ENCODE peak calls at places on chromosome 11, in nine cellular contexts. One of them, this sample, is unnamed. For H3K36me3, the result is how much of the 10 kb centered on the place peaks cover.

GRCh38 chr11:22392561-22392960 is 54.4 kb downstream of the SLC17A6 start:
- DNase-seq in aorta: no peak
- DNase-seq in lower lobe of right lung: no peak
- DNase-seq in prostate gland: no peak
- DNase-seq in heart left ventricle: no peak
- DNase-seq in left ventricle myocardium inferior: no peak
- DNase-seq in neuronal stem cell: no peak
- DNase-seq in HepG2: no peak
- DNase-seq in body of pancreas: no peak
- DNase-seq in this sample: no peak

GRCh38 chr11:27904358-27905055 is 203.4 kb downstream of the KIF18A start:
- DNase-seq in aorta: no peak
- DNase-seq in lower lobe of right lung: no peak
- DNase-seq in prostate gland: no peak
- DNase-seq in heart left ventricle: no peak
- DNase-seq in left ventricle myocardium inferior: no peak
- DNase-seq in neuronal stem cell: no peak
- DNase-seq in HepG2: no peak
- DNase-seq in body of pancreas: no peak
- DNase-seq in this sample: no peak

GRCh38 chr11:17494019-17494418 is 17.4 kb upstream of the ABCC8 start:
- DNase-seq in aorta: peak
- DNase-seq in lower lobe of right lung: no peak
- DNase-seq in prostate gland: no peak
- DNase-seq in heart left ventricle: no peak
- DNase-seq in left ventricle myocardium inferior: no peak
- DNase-seq in neuronal stem cell: no peak
- DNase-seq in HepG2: no peak
- DNase-seq in body of pancreas: no peak
- DNase-seq in this sample: no peak

GRCh38 chr11:125299061-125299616 is 134.6 kb downstream of the PKNOX2 start:
- DNase-seq in aorta: no peak
- DNase-seq in lower lobe of right lung: no peak
- DNase-seq in prostate gland: no peak
- DNase-seq in heart left ventricle: no peak
- DNase-seq in left ventricle myocardium inferior: no peak
- DNase-seq in neuronal stem cell: no peak
- DNase-seq in HepG2: no peak
- DNase-seq in body of pancreas: no peak
- DNase-seq in this sample: no peak

GRCh38 chr11:17314232-17314547 is 37.4 kb upstream of the NCR3LG1 start:
- DNase-seq in aorta: no peak
- DNase-seq in lower lobe of right lung: no peak
- DNase-seq in prostate gland: no peak
- DNase-seq in heart left ventricle: no peak
- DNase-seq in left ventricle myocardium inferior: no peak
- DNase-seq in neuronal stem cell: no peak
- DNase-seq in HepG2: no peak
- DNase-seq in body of pancreas: no peak
- DNase-seq in this sample: no peak

GRCh38 chr11:10885703-10886363 is 28.0 kb upstream of the ZBED5 start:
- DNase-seq in aorta: no peak
- DNase-seq in lower lobe of right lung: no peak
- DNase-seq in prostate gland: no peak
- DNase-seq in heart left ventricle: peak
- DNase-seq in left ventricle myocardium inferior: no peak
- DNase-seq in neuronal stem cell: no peak
- DNase-seq in HepG2: no peak
- DNase-seq in body of pancreas: no peak
- DNase-seq in this sample: no peak

GRCh38 chr11:123473941-123474668 is 44.0 kb downstream of the GRAMD1B start:
- DNase-seq in aorta: no peak
- DNase-seq in lower lobe of right lung: no peak
- DNase-seq in prostate gland: no peak
- DNase-seq in heart left ventricle: no peak
- DNase-seq in left ventricle myocardium inferior: no peak
- DNase-seq in neuronal stem cell: no peak
- DNase-seq in HepG2: no peak
- DNase-seq in body of pancreas: no peak
- DNase-seq in this sample: no peak

GRCh38 chr11:931385-931784 is 5.7 kb downstream of the AP2A2 start:
- DNase-seq in aorta: no peak
- DNase-seq in lower lobe of right lung: no peak
- DNase-seq in prostate gland: no peak
- DNase-seq in heart left ventricle: no peak
- DNase-seq in left ventricle myocardium inferior: no peak
- DNase-seq in neuronal stem cell: no peak
- DNase-seq in HepG2: no peak
- DNase-seq in body of pancreas: no peak
- DNase-seq in this sample: no peak

GRCh38 chr11:116418388-116419041 is 354.3 kb downstream of the BUD13 start:
- DNase-seq in aorta: no peak
- DNase-seq in lower lobe of right lung: no peak
- DNase-seq in prostate gland: no peak
- DNase-seq in heart left ventricle: no peak
- DNase-seq in left ventricle myocardium inferior: no peak
- DNase-seq in neuronal stem cell: no peak
- DNase-seq in HepG2: no peak
- DNase-seq in body of pancreas: no peak
- DNase-seq in this sample: no peak

GRCh38 chr11:112374486-112375140 is 114.0 kb upstream of the PLET1 start:
- DNase-seq in aorta: no peak
- DNase-seq in lower lobe of right lung: no peak
- DNase-seq in prostate gland: no peak
- DNase-seq in heart left ventricle: no peak
- DNase-seq in left ventricle myocardium inferior: no peak
- DNase-seq in neuronal stem cell: no peak
- DNase-seq in HepG2: no peak
- DNase-seq in body of pancreas: no peak
- DNase-seq in this sample: no peak

GRCh38 chr11:93031386-93031785 is 61.9 kb downstream of the MTNR1B start:
- DNase-seq in aorta: no peak
- DNase-seq in lower lobe of right lung: no peak
- DNase-seq in prostate gland: no peak
- DNase-seq in heart left ventricle: no peak
- DNase-seq in left ventricle myocardium inferior: no peak
- DNase-seq in neuronal stem cell: no peak
- DNase-seq in HepG2: no peak
- DNase-seq in body of pancreas: no peak
- DNase-seq in this sample: no peak

GRCh38 chr11:111777094-111778046 is 11.2 kb upstream of the PPP2R1B start:
- DNase-seq in aorta: no peak
- DNase-seq in lower lobe of right lung: no peak
- DNase-seq in prostate gland: peak
- DNase-seq in heart left ventricle: peak
- DNase-seq in left ventricle myocardium inferior: no peak
- DNase-seq in neuronal stem cell: peak
- DNase-seq in HepG2: peak
- DNase-seq in body of pancreas: peak
- DNase-seq in this sample: no peak

GRCh38 chr11:126358763-126359160 is 3.3 kb downstream of the ST3GAL4 start:
- DNase-seq in aorta: peak
- DNase-seq in lower lobe of right lung: no peak
- DNase-seq in prostate gland: no peak
- DNase-seq in heart left ventricle: no peak
- DNase-seq in left ventricle myocardium inferior: peak
- DNase-seq in neuronal stem cell: no peak
- DNase-seq in HepG2: no peak
- DNase-seq in body of pancreas: no peak
- DNase-seq in this sample: peak

GRCh38 chr11:125675196-125675595 is 5.5 kb downstream of the ACRV1 start:
- DNase-seq in aorta: no peak
- DNase-seq in lower lobe of right lung: no peak
- DNase-seq in prostate gland: no peak
- DNase-seq in heart left ventricle: no peak
- DNase-seq in left ventricle myocardium inferior: no peak
- DNase-seq in neuronal stem cell: no peak
- DNase-seq in HepG2: no peak
- DNase-seq in body of pancreas: no peak
- DNase-seq in this sample: no peak

GRCh38 chr11:34744511-34744910 is 123.6 kb downstream of the EHF start:
- DNase-seq in aorta: no peak
- DNase-seq in lower lobe of right lung: no peak
- DNase-seq in prostate gland: no peak
- DNase-seq in heart left ventricle: no peak
- DNase-seq in left ventricle myocardium inferior: no peak
- DNase-seq in neuronal stem cell: no peak
- DNase-seq in HepG2: no peak
- DNase-seq in body of pancreas: no peak
- DNase-seq in this sample: no peak
- H3K27ac ChIP-seq in aorta: no peak
- H3K27ac ChIP-seq in lower lobe of right lung: no peak
- H3K27ac ChIP-seq in prostate gland: no peak
- H3K27ac ChIP-seq in heart left ventricle: no peak
- H3K27ac ChIP-seq in left ventricle myocardium inferior: no peak
- H3K27ac ChIP-seq in neuronal stem cell: no peak
- H3K27ac ChIP-seq in HepG2: no peak
- H3K27ac ChIP-seq in body of pancreas: no peak
- H3K27ac ChIP-seq in this sample: no peak

GRCh38 chr11:7512525-7513209 is 1.1 kb upstream of the PPFIBP2 start:
- DNase-seq in aorta: peak
- DNase-seq in lower lobe of right lung: peak
- DNase-seq in prostate gland: peak
- DNase-seq in heart left ventricle: peak
- DNase-seq in left ventricle myocardium inferior: peak
- DNase-seq in neuronal stem cell: no peak
- DNase-seq in HepG2: peak
- DNase-seq in body of pancreas: peak
- DNase-seq in this sample: peak

GRCh38 chr11:7513210-7514098 is at the start of gene PPFIBP2:
- DNase-seq in aorta: peak
- DNase-seq in lower lobe of right lung: peak
- DNase-seq in prostate gland: peak
- DNase-seq in heart left ventricle: peak
- DNase-seq in left ventricle myocardium inferior: peak
- DNase-seq in neuronal stem cell: peak
- DNase-seq in HepG2: peak
- DNase-seq in body of pancreas: peak
- DNase-seq in this sample: peak

GRCh38 chr11:7516488-7516887 is 2.7 kb downstream of the PPFIBP2 start:
- DNase-seq in aorta: no peak
- DNase-seq in lower lobe of right lung: no peak
- DNase-seq in prostate gland: no peak
- DNase-seq in heart left ventricle: no peak
- DNase-seq in left ventricle myocardium inferior: no peak
- DNase-seq in neuronal stem cell: no peak
- DNase-seq in HepG2: no peak
- DNase-seq in body of pancreas: no peak
- DNase-seq in this sample: no peak

GRCh38 chr11:7515544-7515943 is 1.7 kb downstream of the PPFIBP2 start:
- DNase-seq in aorta: no peak
- DNase-seq in lower lobe of right lung: no peak
- DNase-seq in prostate gland: no peak
- DNase-seq in heart left ventricle: no peak
- DNase-seq in left ventricle myocardium inferior: no peak
- DNase-seq in neuronal stem cell: no peak
- DNase-seq in HepG2: peak
- DNase-seq in body of pancreas: no peak
- DNase-seq in this sample: no peak

GRCh38 chr11:7514099-7514725 is 413 bp downstream of the PPFIBP2 start:
- DNase-seq in aorta: peak
- DNase-seq in lower lobe of right lung: peak
- DNase-seq in prostate gland: peak
- DNase-seq in heart left ventricle: no peak
- DNase-seq in left ventricle myocardium inferior: peak
- DNase-seq in neuronal stem cell: no peak
- DNase-seq in HepG2: no peak
- DNase-seq in body of pancreas: no peak
- DNase-seq in this sample: peak
- H3K36me3 ChIP-seq in aorta: under half
- H3K36me3 ChIP-seq in lower lobe of right lung: under half
- H3K36me3 ChIP-seq in prostate gland: under half
- H3K36me3 ChIP-seq in heart left ventricle: under half
- H3K36me3 ChIP-seq in left ventricle myocardium inferior: under half
- H3K36me3 ChIP-seq in neuronal stem cell: under half
- H3K36me3 ChIP-seq in HepG2: under half
- H3K36me3 ChIP-seq in body of pancreas: under half
- H3K36me3 ChIP-seq in this sample: under half

GRCh38 chr11:115168229-115168671 is 336.0 kb downstream of the CADM1 start:
- DNase-seq in aorta: no peak
- DNase-seq in lower lobe of right lung: no peak
- DNase-seq in prostate gland: no peak
- DNase-seq in heart left ventricle: peak
- DNase-seq in left ventricle myocardium inferior: no peak
- DNase-seq in neuronal stem cell: no peak
- DNase-seq in HepG2: no peak
- DNase-seq in body of pancreas: peak
- DNase-seq in this sample: no peak
- H3K27ac ChIP-seq in aorta: no peak
- H3K27ac ChIP-seq in lower lobe of right lung: no peak
- H3K27ac ChIP-seq in prostate gland: no peak
- H3K27ac ChIP-seq in heart left ventricle: peak
- H3K27ac ChIP-seq in left ventricle myocardium inferior: peak
- H3K27ac ChIP-seq in neuronal stem cell: no peak
- H3K27ac ChIP-seq in HepG2: no peak
- H3K27ac ChIP-seq in body of pancreas: no peak
- H3K27ac ChIP-seq in this sample: no peak

DNA sequence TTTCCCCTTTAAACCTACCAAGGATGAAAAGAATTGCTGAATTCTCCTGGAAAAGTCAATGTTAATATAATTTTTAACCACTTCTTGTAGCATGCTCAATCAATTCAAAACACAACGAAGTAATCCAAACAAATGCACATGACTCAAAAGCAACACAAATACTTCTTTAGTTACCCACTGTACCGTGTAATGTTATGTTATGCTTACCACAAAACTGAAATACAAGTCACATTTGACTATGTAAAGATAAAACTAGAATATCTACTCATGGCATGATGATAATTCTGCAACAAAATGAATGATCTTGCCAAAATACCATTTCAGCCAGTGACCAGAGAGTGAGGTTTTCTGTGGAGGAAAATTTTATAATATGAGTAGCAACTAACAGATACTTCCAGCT is 587.0 kb downstream of the DLG2 start:
- DNase-seq in aorta: no peak
- DNase-seq in lower lobe of right lung: no peak
- DNase-seq in prostate gland: no peak
- DNase-seq in heart left ventricle: no peak
- DNase-seq in left ventricle myocardium inferior: no peak
- DNase-seq in neuronal stem cell: no peak
- DNase-seq in HepG2: no peak
- DNase-seq in body of pancreas: no peak
- DNase-seq in this sample: no peak
- H3K36me3 ChIP-seq in aorta: under half
- H3K36me3 ChIP-seq in lower lobe of right lung: under half
- H3K36me3 ChIP-seq in prostate gland: under half
- H3K36me3 ChIP-seq in heart left ventricle: under half
- H3K36me3 ChIP-seq in left ventricle myocardium inferior: under half
- H3K36me3 ChIP-seq in neuronal stem cell: under half
- H3K36me3 ChIP-seq in HepG2: under half
- H3K36me3 ChIP-seq in body of pancreas: under half
- H3K36me3 ChIP-seq in this sample: under half